ENCODE peak calls at places on chromosomes 6 and 20, in eight cellular contexts. K, I, Z, F, N, Q, D and V are unnamed samples.
A peak's percentile ranks its signal among the peaks of the same experiment; 100 is the strongest.

GRCh38 chr6:170405311-170405975 is 98.9 kb downstream of the FAM120B start:
- DNase-seq in F (no peak), K (peak; percentile 99), N (no peak), D (peak; percentile 42), Q (no peak), Z (no peak), I (no peak), V (peak; percentile 17)

GRCh38 chr6:142805042-142805441 is 139.9 kb downstream of the HIVEP2 start:
- DNase-seq in D (no peak), N (no peak), Q (no peak), F (no peak), Z (no peak), I (no peak), K (no peak), V (no peak)

GRCh38 chr6:115908906-115909559 is 151.7 kb downstream of the FRK start:
- DNase-seq in Z (no peak), K (peak; percentile 41), D (no peak), I (no peak), F (no peak), Q (no peak), N (no peak), V (no peak)

GRCh38 chr6:142856607-142856856 is 88.4 kb downstream of the HIVEP2 start:
- DNase-seq in N (no peak), Z (no peak), K (no peak), F (no peak), D (no peak), Q (no peak), I (no peak), V (no peak)

GRCh38 chr6:31538805-31539400 is 2.9 kb downstream of the DDX39B start:
- DNase-seq in Z (no peak), Q (no peak), K (no peak), F (peak; percentile 48), N (no peak), I (no peak), D (no peak), V (no peak)

GRCh38 chr6:85920782-85921181 is 278.1 kb upstream of the SYNCRIP start:
- DNase-seq in Q (no peak), I (no peak), K (no peak), Z (no peak), D (peak; percentile 81), N (no peak), F (no peak), V (no peak)

GRCh38 chr6:124131779-124132178 is 328.1 kb downstream of the NKAIN2 start:
- DNase-seq in N (no peak), Z (no peak), K (no peak), I (no peak), Q (no peak), D (peak; percentile 4), F (no peak), V (no peak)

GRCh38 chr6:7971499-7971898 is 60.9 kb upstream of the TXNDC5 start:
- DNase-seq in N (no peak), Q (no peak), F (no peak), D (no peak), I (no peak), Z (no peak), K (no peak), V (no peak)

GRCh38 chr20:34507661-34508060 is 8.6 kb upstream of the DYNLRB1 start:
- DNase-seq in F (no peak), I (no peak), D (no peak), Q (no peak), K (no peak), Z (no peak), N (no peak), V (no peak)

GRCh38 chr6:38730136-38730862 is 15.2 kb downstream of the DNAH8 start:
- DNase-seq in N (no peak), Z (no peak), D (no peak), F (peak; percentile 56), I (no peak), Q (no peak), K (no peak), V (peak; percentile 62)

GRCh38 chr6:164013480-164014208 is 599.1 kb downstream of the QKI start:
- DNase-seq in D (no peak), Z (no peak), I (no peak), N (no peak), F (no peak), K (peak; percentile 20), Q (no peak), V (peak; percentile 26)

GRCh38 chr6:56958481-56958880 is 3.6 kb downstream of the BEND6 start:
- DNase-seq in Z (no peak), N (no peak), Q (no peak), I (no peak), F (no peak), K (peak; percentile 54), D (no peak), V (no peak)

GRCh38 chr6:43970913-43971775 is 156.1 kb downstream of the MRPL14 start:
- DNase-seq in Z (no peak), N (no peak), Q (no peak), F (peak; percentile 34), K (no peak), D (no peak), I (no peak), V (no peak)

GRCh38 chr6:12635813-12636212 is 80.8 kb upstream of the PHACTR1 start:
- DNase-seq in Z (no peak), D (peak; percentile 26), N (no peak), K (peak; percentile 79), I (no peak), F (no peak), Q (peak; percentile 53), V (no peak)

GRCh38 chr20:17946040-17946439 is 22.6 kb downstream of the SNX5 start:
- DNase-seq in Z (no peak), D (no peak), Q (no peak), I (no peak), F (no peak), N (no peak), K (no peak), V (no peak)

GRCh38 chr6:113595921-113596376 is 261.2 kb upstream of the MARCKS start:
- DNase-seq in F (no peak), Z (no peak), I (no peak), Q (no peak), K (peak; percentile 59), N (no peak), D (no peak), V (peak; percentile 6)

GRCh38 chr6:151493495-151494234 is at the start of gene CCDC170:
- DNase-seq in N (no peak), K (peak; percentile 5), Q (peak; percentile 38), D (peak; percentile 70), Z (peak; percentile 63), I (no peak), F (peak; percentile 61), V (peak; percentile 23)

GRCh38 chr6:157974967-157975366 is 6.7 kb upstream of the SYNJ2 start:
- DNase-seq in K (no peak), F (no peak), I (no peak), Q (no peak), Z (no peak), D (no peak), N (no peak), V (no peak)

GRCh38 chr6:32942555-32942954 is 1.7 kb upstream of the HLA-DMB start:
- DNase-seq in Z (no peak), K (no peak), I (no peak), Q (no peak), N (no peak), D (no peak), F (no peak), V (no peak)

GRCh38 chr6:32940656-32941411 is at the start of gene HLA-DMB:
- DNase-seq in F (peak; percentile 86), N (peak; percentile 10), D (peak; percentile 72), K (peak; percentile 53), Q (peak; percentile 89), I (no peak), Z (no peak), V (no peak)

GRCh38 chr6:32943864-32944263 is 3.0 kb upstream of the HLA-DMB start:
- DNase-seq in D (no peak), Q (no peak), Z (no peak), F (no peak), N (no peak), K (no peak), I (no peak), V (no peak)

GRCh38 chr6:32944265-32944664 is 3.4 kb upstream of the HLA-DMB start:
- DNase-seq in I (no peak), F (no peak), K (no peak), Q (no peak), Z (no peak), D (no peak), N (no peak), V (no peak)

DNA sequence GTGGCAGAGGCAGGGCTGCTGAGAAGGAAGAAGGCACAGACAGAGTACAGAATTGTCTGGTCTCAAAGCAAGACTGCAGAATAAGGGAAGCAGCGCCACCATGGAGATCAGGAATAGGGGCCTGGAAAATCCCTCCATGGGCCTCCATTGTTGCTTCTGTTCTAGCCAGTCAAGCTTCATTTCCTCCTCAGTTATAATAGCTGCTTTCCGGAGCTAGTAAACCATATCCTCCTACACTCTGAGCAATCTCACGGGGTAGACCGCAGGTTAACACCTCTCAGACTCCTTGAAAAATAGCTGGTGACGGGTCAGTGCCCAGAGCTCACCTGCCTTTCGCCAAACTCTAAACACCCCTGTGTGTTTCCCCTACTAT is 570 bp upstream of the HLA-DMB start:
- DNase-seq in F (no peak), Z (no peak), K (no peak), I (no peak), Q (no peak), N (peak; percentile 48), D (no peak), V (no peak)
- H3K4me1 ChIP-seq in F (peaks cover 6% of the 10 kb centered on the region), Z (peaks cover 2% of the 10 kb centered on the region), K (no peaks in the 10 kb centered on the region), I (peaks cover 6% of the 10 kb centered on the region), Q (no peaks in the 10 kb centered on the region), N (peaks cover 27% of the 10 kb centered on the region), D (no peaks in the 10 kb centered on the region), V (no peaks in the 10 kb centered on the region)

GRCh38 chr20:7868108-7868507 is 72.2 kb downstream of the HAO1 start:
- DNase-seq in N (no peak), F (no peak), I (no peak), Z (no peak), K (no peak), Q (no peak), D (no peak), V (no peak)

GRCh38 chr20:7866279-7866678 is 74.0 kb downstream of the HAO1 start:
- DNase-seq in Z (peak; percentile 13), N (no peak), F (no peak), I (no peak), K (no peak), D (no peak), Q (no peak), V (no peak)
- H3K27ac ChIP-seq in Z (no peak overlapping the region), N (no peak overlapping the region), F (no peak overlapping the region), I (no peak overlapping the region), K (no peak overlapping the region), D (no peak overlapping the region), Q (no peak overlapping the region), V (no peak overlapping the region)

DNA sequence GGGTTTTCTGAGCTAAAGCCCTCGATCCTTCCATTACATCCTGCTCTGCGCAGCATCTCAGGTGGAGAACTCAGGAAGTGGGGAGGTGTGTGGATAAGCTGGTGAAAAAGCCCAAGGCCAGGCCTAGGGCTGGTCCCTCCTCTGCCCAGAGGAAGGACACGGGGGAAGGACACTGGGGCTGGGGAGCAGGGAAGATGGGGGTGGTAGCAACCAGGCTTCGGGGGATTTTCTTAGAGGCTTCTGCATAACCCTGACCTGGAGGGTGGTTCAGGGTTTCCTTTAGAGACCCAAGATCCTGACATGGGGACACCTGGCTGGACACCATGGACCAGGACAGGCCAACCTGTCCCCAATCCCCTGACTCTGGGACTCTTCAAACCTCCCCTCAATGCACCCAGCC is 37.9 kb downstream of the SUN5 start:
- DNase-seq in N (no peak), F (peak; percentile 11), D (no peak), I (no peak), Z (no peak), K (no peak), Q (no peak), V (no peak)
- H3K4me1 ChIP-seq in N (peaks cover 64% of the 10 kb centered on the region), F (no peaks in the 10 kb centered on the region), D (peaks cover 2% of the 10 kb centered on the region), I (no peaks in the 10 kb centered on the region), Z (peaks cover 3% of the 10 kb centered on the region), K (no peaks in the 10 kb centered on the region), Q (peaks cover 3% of the 10 kb centered on the region), V (peaks cover 6% of the 10 kb centered on the region)

GRCh38 chr6:125230674-125231073 is 71.1 kb downstream of the HDDC2 start:
- DNase-seq in I (no peak), Q (no peak), F (no peak), N (no peak), K (peak; percentile 46), D (no peak), Z (no peak), V (no peak)
- H3K27ac ChIP-seq in I (no peak overlapping the region), Q (no peak overlapping the region), F (no peak overlapping the region), N (no peak overlapping the region), K (no peak overlapping the region), D (no peak overlapping the region), Z (no peak overlapping the region), V (no peak overlapping the region)